ENCODE peak calls at places on chromosomes 11 and 22, in six cellular contexts. J is epithelial cell of esophagus, C is kidney, Z is cardiac muscle cell, L is suprapubic skin, W is BJ. H is an unnamed sample.

GRCh38 chr22:17888855-17889254 is 114.6 kb upstream of the BID start:
- DNase-seq in J (no peak), C (no peak), Z (peak), L (no peak), W (no peak), H (peak)

GRCh38 chr11:34977039-34977906 is 60.9 kb downstream of the PDHX start:
- DNase-seq in J (peak), C (no peak), Z (peak), L (no peak), W (peak), H (peak)

GRCh38 chr11:27688076-27688475 is 12.2 kb downstream of the BDNF start:
- DNase-seq in J (no peak), C (no peak), Z (no peak), L (no peak), W (no peak), H (no peak)

GRCh38 chr11:9313648-9314290 is 624 bp downstream of the TMEM41B start:
- DNase-seq in J (peak), C (no peak), Z (peak), L (no peak), W (no peak), H (peak)

GRCh38 chr11:113895367-113896155 is 9.0 kb upstream of the HTR3B start:
- DNase-seq in J (no peak), C (no peak), Z (no peak), L (no peak), W (no peak), H (no peak)

GRCh38 chr22:40345801-40346177 is 511 bp upstream of the ADSL start:
- DNase-seq in J (peak), C (peak), Z (peak), L (peak), W (no peak), H (peak)

GRCh38 chr11:69541501-69542313 is 60.2 kb downstream of the LINC01488 start:
- DNase-seq in J (peak), C (no peak), Z (no peak), L (peak), W (no peak), H (no peak)

GRCh38 chr11:114250993-114251796 is 45.0 kb upstream of the NNMT start:
- DNase-seq in J (no peak), C (no peak), Z (no peak), L (no peak), W (no peak), H (peak)

GRCh38 chr11:74932169-74932568 is 16.7 kb downstream of the XRRA1 start:
- DNase-seq in J (peak), C (no peak), Z (peak), L (no peak), W (no peak), H (peak)

GRCh38 chr11:64675417-64676252 is 47.4 kb downstream of the NRXN2 start:
- DNase-seq in J (peak), C (peak), Z (peak), L (no peak), W (no peak), H (peak)

GRCh38 chr11:125262825-125263218 is 98.3 kb downstream of the PKNOX2 start:
- DNase-seq in J (no peak), C (no peak), Z (no peak), L (no peak), W (no peak), H (no peak)

GRCh38 chr11:40306938-40307548 is 1152.4 kb downstream of the LRRC4C start:
- DNase-seq in J (peak), C (no peak), Z (peak), L (no peak), W (no peak), H (peak)

GRCh38 chr11:94553938-94554337 is 10.2 kb downstream of the FUT4 start:
- DNase-seq in J (peak), C (no peak), Z (peak), L (no peak), W (no peak), H (peak)

GRCh38 chr22:31857247-31857646 is 87.1 kb upstream of the YWHAH start:
- DNase-seq in J (peak), C (no peak), Z (no peak), L (no peak), W (no peak), H (no peak)

GRCh38 chr22:20494978-20495860 is at the start of gene KLHL22:
- DNase-seq in J (peak), C (peak), Z (no peak), L (peak), W (no peak), H (peak)

GRCh38 chr11:12287374-12288211 is 89.8 kb upstream of the PARVA start:
- DNase-seq in J (peak), C (peak), Z (peak), L (peak), W (peak), H (peak)
- TF ChIP-seq CTCF in J (peak), C (no peak), Z (peak), L (no peak), W (peak), H (peak)

DNA sequence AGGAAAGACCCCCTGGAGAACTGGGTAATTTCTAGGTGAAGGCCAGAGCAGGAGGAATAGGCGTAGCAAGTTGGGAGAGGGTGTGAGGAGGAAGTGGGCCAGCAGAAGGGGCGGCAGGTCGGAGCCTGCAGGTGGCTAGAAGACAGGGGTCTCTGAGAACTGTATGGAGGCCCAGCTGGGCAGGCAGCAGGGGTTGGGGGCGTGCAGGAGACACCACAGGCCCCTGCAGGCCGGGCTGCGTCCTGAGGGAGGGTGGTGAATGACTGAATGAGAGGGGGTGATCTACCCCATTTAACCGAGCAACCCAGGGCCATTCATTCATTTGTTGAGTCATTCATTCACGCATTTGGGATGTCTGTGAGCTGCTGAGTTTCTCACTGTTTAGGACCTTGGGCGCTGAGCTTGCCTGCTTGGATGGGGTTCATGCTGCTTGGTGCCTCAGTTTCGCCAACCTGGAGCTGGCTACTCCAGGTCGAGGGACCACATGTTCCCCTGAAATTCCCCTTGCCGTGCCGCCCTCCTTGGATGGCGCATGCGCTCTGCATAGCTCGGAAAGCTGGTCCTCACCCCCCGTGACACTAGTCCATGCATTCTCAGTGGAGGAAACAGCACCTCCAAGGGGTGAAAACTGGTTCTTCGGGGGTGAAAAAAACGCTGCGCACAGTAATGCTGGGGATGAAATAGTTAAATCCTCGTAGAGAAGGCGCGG is 15.6 kb downstream of the MPPED1 start:
- DNase-seq in J (no peak), C (peak), Z (no peak), L (no peak), W (no peak), H (no peak)
- H3K4me3 ChIP-seq in J (no peak), C (no peak), Z (no peak), L (no peak), W (no peak), H (no peak)

GRCh38 chr11:61488651-61489291 is 19.8 kb upstream of the LRRC10B start:
- DNase-seq in J (peak), C (peak), Z (peak), L (no peak), W (no peak), H (peak)

GRCh38 chr11:61486004-61486615 is 22.4 kb upstream of the LRRC10B start:
- DNase-seq in J (no peak), C (no peak), Z (no peak), L (no peak), W (no peak), H (no peak)

GRCh38 chr11:61486779-61487178 is 21.8 kb upstream of the LRRC10B start:
- DNase-seq in J (peak), C (no peak), Z (no peak), L (no peak), W (no peak), H (no peak)

GRCh38 chr11:61485080-61485479 is 23.5 kb upstream of the LRRC10B start:
- DNase-seq in J (no peak), C (peak), Z (no peak), L (no peak), W (no peak), H (no peak)

GRCh38 chr11:61487342-61488025 is 21.1 kb upstream of the LRRC10B start:
- DNase-seq in J (no peak), C (no peak), Z (no peak), L (no peak), W (no peak), H (no peak)
- TF ChIP-seq CTCF in J (no peak), C (no peak), Z (no peak), L (no peak), W (no peak), H (no peak)

GRCh38 chr11:92728628-92729027 is 240.8 kb upstream of the MTNR1B start:
- DNase-seq in J (no peak), C (no peak), Z (no peak), L (no peak), W (no peak), H (no peak)
- H3K4me3 ChIP-seq in J (no peak), C (no peak), Z (no peak), L (no peak), W (no peak), H (no peak)

DNA sequence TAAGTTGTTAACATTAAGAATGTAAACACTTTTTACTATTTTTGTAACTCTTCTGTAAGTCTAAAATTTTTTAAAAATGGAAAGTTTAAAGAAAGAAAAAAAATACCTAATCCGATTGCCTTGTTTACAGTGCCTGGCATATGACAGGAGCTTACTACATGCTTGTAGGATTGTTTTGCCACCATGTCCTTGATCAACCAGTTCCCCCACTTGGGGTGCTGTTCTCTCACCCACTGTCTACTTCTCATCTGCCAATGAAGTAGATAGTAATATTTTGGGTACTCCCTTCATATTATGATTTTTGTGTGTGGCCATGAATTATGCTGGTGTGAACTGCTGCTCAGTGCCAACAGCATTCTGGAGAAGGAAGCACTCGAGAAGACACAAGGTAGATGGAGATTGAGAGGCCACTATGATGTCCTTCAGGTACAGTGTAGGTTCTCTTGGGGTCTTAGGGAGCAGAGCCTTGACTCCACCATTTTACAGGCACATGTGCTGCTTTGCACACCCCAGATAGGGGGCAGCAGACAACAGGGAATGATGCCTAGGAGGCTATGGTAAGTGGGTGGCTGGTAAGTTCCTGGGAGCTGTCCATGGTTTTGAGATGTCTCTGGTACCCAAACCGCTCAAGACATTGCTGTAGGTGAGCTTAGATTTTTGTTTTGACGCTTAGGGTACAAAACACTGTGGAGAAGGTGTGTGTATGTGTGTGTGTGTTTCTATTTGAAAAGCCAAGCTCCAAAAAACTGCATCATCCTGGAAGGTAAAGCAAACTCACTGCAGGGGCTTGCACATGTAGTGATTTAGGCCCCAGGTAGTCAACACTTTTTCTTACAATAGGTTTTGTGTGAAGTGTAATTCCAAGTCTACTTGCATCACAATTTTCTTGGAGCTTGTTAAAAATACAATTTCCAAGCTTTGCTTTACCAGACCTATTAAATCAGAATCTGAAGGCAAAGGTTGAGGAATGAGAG is 494.5 kb upstream of the LARGE1 start:
- DNase-seq in J (peak), C (no peak), Z (peak), L (no peak), W (no peak), H (peak)
- TF ChIP-seq CTCF in J (no peak), C (peak), Z (no peak), L (no peak), W (no peak), H (no peak)